ENCODE peak calls at places on chromosome 7, in nine cellular contexts. C, R, T, W, Z, M, U, Q and N are unnamed samples.

GRCh38 chr7:136251826-136252225 is 274.7 kb upstream of the MTPN start:
- DNase-seq in C (no peak), R (no peak), T (no peak), W (no peak), Z (no peak), M (no peak), U (no peak), Q (no peak), N (no peak)

GRCh38 chr7:1236132-1236655 is 3.5 kb downstream of the UNCX start:
- DNase-seq in C (no peak), R (no peak), T (no peak), W (no peak), Z (no peak), M (no peak), U (no peak), Q (peak; percentile 33), N (no peak)

GRCh38 chr7:48140001-48140681 is 31.1 kb upstream of the ABCA13 start:
- DNase-seq in C (no peak), R (no peak), T (no peak), W (no peak), Z (no peak), M (peak; percentile 98), U (peak; percentile 33), Q (no peak), N (no peak)

GRCh38 chr7:27118580-27118979 is 12.0 kb downstream of the HOXA4 start:
- DNase-seq in C (no peak), R (no peak), T (no peak), W (no peak), Z (no peak), M (no peak), U (no peak), Q (no peak), N (no peak)

GRCh38 chr7:21063106-21063505 is 276.4 kb upstream of the SP8 start:
- DNase-seq in C (no peak), R (no peak), T (no peak), W (no peak), Z (no peak), M (no peak), U (no peak), Q (no peak), N (no peak)

GRCh38 chr7:142711196-142711595 is 38.1 kb upstream of the PRSS1 start:
- DNase-seq in C (no peak), R (no peak), T (no peak), W (no peak), Z (no peak), M (no peak), U (no peak), Q (no peak), N (no peak)

GRCh38 chr7:28151965-28152364 is 28.6 kb downstream of the JAZF1 start:
- DNase-seq in C (no peak), R (no peak), T (no peak), W (peak; percentile 43), Z (peak; percentile 76), M (no peak), U (peak; percentile 54), Q (no peak), N (no peak)

GRCh38 chr7:81887098-81887497 is 117.3 kb upstream of the HGF start:
- DNase-seq in C (no peak), R (no peak), T (no peak), W (no peak), Z (peak; percentile 50), M (no peak), U (peak; percentile 48), Q (no peak), N (no peak)

GRCh38 chr7:70093496-70093895 is 495.2 kb downstream of the AUTS2 start:
- DNase-seq in C (no peak), R (no peak), T (no peak), W (no peak), Z (no peak), M (no peak), U (peak; percentile 12), Q (no peak), N (no peak)

GRCh38 chr7:511476-512145 is 8.0 kb downstream of the PDGFA start:
- DNase-seq in C (peak; percentile 10), R (no peak), T (peak; percentile 63), W (no peak), Z (no peak), M (no peak), U (no peak), Q (peak; percentile 67), N (no peak)

GRCh38 chr7:16067695-16068094 is 353.6 kb downstream of the CRPPA start:
- DNase-seq in C (no peak), R (no peak), T (no peak), W (no peak), Z (no peak), M (no peak), U (no peak), Q (no peak), N (no peak)

GRCh38 chr7:149686001-149686400 is 87.4 kb downstream of the ZNF467 start:
- DNase-seq in C (no peak), R (no peak), T (no peak), W (peak; percentile 15), Z (peak; percentile 62), M (peak; percentile 77), U (peak; percentile 93), Q (no peak), N (no peak)

GRCh38 chr7:17966706-17967105 is 26.4 kb upstream of the SNX13 start:
- DNase-seq in C (no peak), R (no peak), T (no peak), W (no peak), Z (no peak), M (no peak), U (no peak), Q (no peak), N (no peak)

GRCh38 chr7:132494474-132494873 is 81.8 kb downstream of the PLXNA4 start:
- DNase-seq in C (no peak), R (no peak), T (peak; percentile 53), W (no peak), Z (no peak), M (no peak), U (no peak), Q (no peak), N (no peak)

DNA sequence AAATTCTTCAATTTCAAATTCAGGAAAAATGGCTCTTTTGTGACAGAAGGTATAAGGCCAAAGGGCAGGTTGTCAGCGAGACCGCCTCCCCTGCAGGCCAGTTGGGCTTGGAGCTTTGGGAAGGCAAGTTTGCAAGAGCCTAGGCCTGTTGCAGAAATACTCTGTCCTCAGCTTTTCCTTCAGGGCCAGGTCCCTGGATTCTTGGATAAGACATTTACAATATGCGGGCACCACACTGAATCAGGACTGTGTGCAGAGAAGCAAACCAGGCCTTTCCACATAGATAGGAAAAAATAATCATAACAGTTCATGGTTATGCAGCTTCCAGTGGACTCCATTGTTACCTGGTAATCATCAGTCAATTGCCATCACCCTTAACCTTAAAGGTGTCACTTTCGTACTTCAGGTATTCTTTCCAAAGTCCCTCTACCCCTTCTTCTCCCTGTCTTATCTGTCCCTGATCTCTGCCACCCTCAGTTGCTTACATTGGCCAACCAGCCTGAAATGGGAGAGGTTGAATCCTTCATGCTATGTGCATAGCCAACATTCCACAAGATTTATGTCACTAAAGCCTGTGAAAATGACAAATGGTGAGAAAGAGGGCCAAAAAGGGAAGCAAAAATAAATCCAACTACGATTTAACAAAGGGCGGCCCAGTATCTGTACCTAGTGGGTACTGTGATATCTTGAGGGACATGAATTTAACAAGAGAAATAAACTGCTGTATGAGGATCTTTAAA is 304.5 kb upstream of the NFE2L3 start:
- DNase-seq in C (no peak), R (no peak), T (no peak), W (peak; percentile 73), Z (peak; percentile 33), M (peak; percentile 88), U (peak; percentile 56), Q (no peak), N (no peak)
- H3K4me3 ChIP-seq in C (no peak overlapping the region), R (no peak overlapping the region), T (no peak overlapping the region), W (no peak overlapping the region), Z (no peak overlapping the region), M (no peak overlapping the region), U (no peak overlapping the region), Q (no peak overlapping the region), N (no peak overlapping the region)

GRCh38 chr7:134870156-134870555 is 90.7 kb downstream of the CALD1 start:
- DNase-seq in C (no peak), R (no peak), T (no peak), W (no peak), Z (no peak), M (no peak), U (no peak), Q (no peak), N (no peak)

GRCh38 chr7:134865001-134865845 is 85.8 kb downstream of the CALD1 start:
- DNase-seq in C (no peak), R (no peak), T (no peak), W (peak; percentile 47), Z (peak; percentile 76), M (no peak), U (peak; percentile 57), Q (no peak), N (no peak)

GRCh38 chr7:134870781-134871180 is 91.3 kb downstream of the CALD1 start:
- DNase-seq in C (no peak), R (no peak), T (no peak), W (no peak), Z (no peak), M (no peak), U (no peak), Q (no peak), N (no peak)

GRCh38 chr7:134866581-134866980 is 87.1 kb downstream of the CALD1 start:
- DNase-seq in C (no peak), R (no peak), T (no peak), W (no peak), Z (peak; percentile 55), M (no peak), U (peak; percentile 76), Q (no peak), N (no peak)
- H3K27ac ChIP-seq in C (peak overlapping the region; percentile 83), R (no peak overlapping the region), T (peak overlapping the region; percentile 47), W (peak overlapping the region; percentile 61), Z (peak overlapping the region; percentile 86), M (no peak overlapping the region), U (peak overlapping the region; percentile 60), Q (no peak overlapping the region), N (peak overlapping the region; percentile 55)

DNA sequence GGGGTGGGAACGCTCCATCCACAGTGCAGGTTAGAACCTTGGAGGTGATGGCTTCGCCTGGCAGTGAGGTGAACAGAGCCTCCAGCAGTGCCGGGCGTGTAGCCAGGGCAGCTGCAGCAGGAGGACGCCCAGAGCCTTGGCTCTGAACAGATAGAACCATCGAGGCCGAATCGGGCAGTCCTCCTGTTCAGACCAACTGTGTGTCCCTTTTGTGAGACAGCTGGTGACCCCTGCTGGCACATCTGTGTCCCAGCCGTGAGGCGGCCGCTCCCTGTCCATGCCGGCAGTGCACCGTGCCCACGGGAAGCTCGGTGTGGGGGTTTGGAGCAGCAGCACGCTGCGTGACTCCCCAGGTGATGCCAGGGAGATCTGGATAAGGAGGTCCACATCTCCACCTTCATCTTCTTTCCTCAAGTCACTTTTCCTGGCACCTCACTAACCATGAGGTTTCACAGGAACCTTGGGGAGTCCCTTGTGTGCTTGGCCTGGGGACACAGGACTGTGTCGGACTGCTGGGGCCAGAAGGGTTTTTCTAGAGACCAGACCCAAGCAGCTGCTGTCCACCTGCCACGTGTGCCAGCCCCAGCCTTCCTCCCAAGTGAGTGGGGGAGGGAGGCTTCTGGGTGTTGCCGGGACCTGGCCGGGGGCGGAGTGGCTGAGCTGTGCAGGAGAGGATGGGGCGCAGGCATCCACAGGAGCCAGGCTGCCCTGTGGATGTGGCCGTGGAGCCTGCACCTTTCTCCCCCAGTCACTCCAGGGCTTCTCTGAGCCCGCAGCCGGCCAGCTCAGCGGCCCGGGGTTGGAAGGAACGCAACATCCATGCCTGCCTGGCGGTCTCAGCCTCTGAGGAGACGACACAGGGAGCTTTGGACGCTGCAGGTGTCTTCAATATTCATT is 69.4 kb downstream of the DNAJB6 start:
- DNase-seq in C (peak; percentile 65), R (no peak), T (no peak), W (no peak), Z (no peak), M (no peak), U (no peak), Q (peak; percentile 48), N (no peak)
- TF ChIP-seq CTCF in C (peak; percentile 59), R (peak; percentile 17), T (no peak), W (peak; percentile 32), Z (peak; percentile 12), M (no peak), U (no peak), Q (no peak), N (no peak)

GRCh38 chr7:140542226-140542625 is 62.9 kb upstream of the MKRN1 start:
- DNase-seq in C (peak; percentile 62), R (no peak), T (peak; percentile 54), W (peak; percentile 18), Z (peak; percentile 63), M (no peak), U (peak; percentile 87), Q (no peak), N (no peak)
- H3K4me3 ChIP-seq in C (peak overlapping the region; percentile 21), R (no peak overlapping the region), T (no peak overlapping the region), W (no peak overlapping the region), Z (no peak overlapping the region), M (peak overlapping the region; percentile 40), U (no peak overlapping the region), Q (no peak overlapping the region), N (no peak overlapping the region)